ENCODE peak calls at places on chromosomes 1 and 21, in four cellular contexts. One of them, this sample, is unnamed. For H3K79me2, the result is how much of the 10 kb centered on the place peaks cover.

GRCh38 chr1:115476616-115477015 is 138.6 kb upstream of the NGF start:
- DNase-seq in astrocyte: no peak
- DNase-seq in mesendoderm: peak
- DNase-seq in endothelial cell of umbilical vein: no peak
- DNase-seq in this sample: no peak

GRCh38 chr1:118335372-118335771 is 150.3 kb upstream of the SPAG17 start:
- DNase-seq in endothelial cell of umbilical vein: no peak
- DNase-seq in astrocyte: peak
- DNase-seq in mesendoderm: no peak
- DNase-seq in this sample: no peak

GRCh38 chr1:118317836-118318614 is 133.0 kb upstream of the SPAG17 start:
- DNase-seq in astrocyte: no peak
- DNase-seq in endothelial cell of umbilical vein: no peak
- DNase-seq in mesendoderm: peak
- DNase-seq in this sample: no peak

GRCh38 chr1:117093870-117094621 is 27.5 kb downstream of the TRIM45 start:
- DNase-seq in endothelial cell of umbilical vein: peak
- DNase-seq in astrocyte: peak
- DNase-seq in mesendoderm: peak
- DNase-seq in this sample: peak

GRCh38 chr1:37865348-37866119 is 6.1 kb upstream of the MTF1 start:
- DNase-seq in endothelial cell of umbilical vein: no peak
- DNase-seq in mesendoderm: no peak
- DNase-seq in astrocyte: peak
- DNase-seq in this sample: no peak

GRCh38 chr1:106944721-106945120 is 111.8 kb upstream of the PRMT6 start:
- DNase-seq in endothelial cell of umbilical vein: no peak
- DNase-seq in astrocyte: no peak
- DNase-seq in mesendoderm: peak
- DNase-seq in this sample: peak

GRCh38 chr1:112674986-112675727 is 698 bp downstream of the MOV10 start:
- DNase-seq in astrocyte: peak
- DNase-seq in endothelial cell of umbilical vein: peak
- DNase-seq in mesendoderm: peak
- DNase-seq in this sample: peak

GRCh38 chr1:218837051-218837450 is 336.6 kb upstream of the LYPLAL1 start:
- DNase-seq in endothelial cell of umbilical vein: no peak
- DNase-seq in mesendoderm: no peak
- DNase-seq in astrocyte: no peak
- DNase-seq in this sample: no peak

GRCh38 chr1:28087614-28088167 is 719 bp downstream of the EYA3 start:
- DNase-seq in endothelial cell of umbilical vein: peak
- DNase-seq in mesendoderm: peak
- DNase-seq in astrocyte: peak
- DNase-seq in this sample: peak

GRCh38 chr1:147897030-147897756 is 5.4 kb upstream of the GJA8 start:
- DNase-seq in astrocyte: no peak
- DNase-seq in endothelial cell of umbilical vein: no peak
- DNase-seq in mesendoderm: no peak
- DNase-seq in this sample: peak

GRCh38 chr1:226609836-226610455 is 61.4 kb downstream of the STUM start:
- DNase-seq in mesendoderm: no peak
- DNase-seq in astrocyte: no peak
- DNase-seq in endothelial cell of umbilical vein: no peak
- DNase-seq in this sample: no peak

GRCh38 chr1:239287296-239287695 is 99.1 kb upstream of the CHRM3 start:
- DNase-seq in endothelial cell of umbilical vein: no peak
- DNase-seq in astrocyte: no peak
- DNase-seq in mesendoderm: peak
- DNase-seq in this sample: peak

GRCh38 chr1:71651229-71651628 is 570.4 kb upstream of the ZRANB2 start:
- DNase-seq in astrocyte: no peak
- DNase-seq in mesendoderm: no peak
- DNase-seq in endothelial cell of umbilical vein: no peak
- DNase-seq in this sample: no peak

GRCh38 chr1:233518344-233518743 is 95.6 kb upstream of the KCNK1 start:
- DNase-seq in mesendoderm: peak
- DNase-seq in endothelial cell of umbilical vein: no peak
- DNase-seq in astrocyte: no peak
- DNase-seq in this sample: peak

GRCh38 chr1:52140633-52141512 is 1.0 kb upstream of the ZFYVE9 start:
- DNase-seq in endothelial cell of umbilical vein: peak
- DNase-seq in astrocyte: no peak
- DNase-seq in mesendoderm: no peak
- DNase-seq in this sample: no peak

GRCh38 chr1:62391369-62391971 is 45.4 kb upstream of the USP1 start:
- DNase-seq in endothelial cell of umbilical vein: peak
- DNase-seq in mesendoderm: peak
- DNase-seq in astrocyte: no peak
- DNase-seq in this sample: peak

GRCh38 chr1:30883389-30884172 is 25.0 kb downstream of the SDC3 start:
- DNase-seq in astrocyte: no peak
- DNase-seq in endothelial cell of umbilical vein: no peak
- DNase-seq in mesendoderm: no peak
- DNase-seq in this sample: no peak

GRCh38 chr1:168861421-168862023 is 132.5 kb upstream of the DPT start:
- DNase-seq in astrocyte: no peak
- DNase-seq in endothelial cell of umbilical vein: no peak
- DNase-seq in mesendoderm: no peak
- DNase-seq in this sample: no peak

GRCh38 chr1:227192163-227192562 is 126.1 kb downstream of the CDC42BPA start:
- DNase-seq in endothelial cell of umbilical vein: peak
- DNase-seq in mesendoderm: peak
- DNase-seq in astrocyte: peak
- DNase-seq in this sample: no peak

GRCh38 chr1:36163426-36163825 is 7.5 kb downstream of the MAP7D1 start:
- DNase-seq in astrocyte: no peak
- DNase-seq in mesendoderm: no peak
- DNase-seq in endothelial cell of umbilical vein: no peak
- DNase-seq in this sample: no peak
- H3K79me2 ChIP-seq in astrocyte: half or more
- H3K79me2 ChIP-seq in mesendoderm: half or more
- H3K79me2 ChIP-seq in endothelial cell of umbilical vein: half or more
- H3K79me2 ChIP-seq in this sample: half or more

DNA sequence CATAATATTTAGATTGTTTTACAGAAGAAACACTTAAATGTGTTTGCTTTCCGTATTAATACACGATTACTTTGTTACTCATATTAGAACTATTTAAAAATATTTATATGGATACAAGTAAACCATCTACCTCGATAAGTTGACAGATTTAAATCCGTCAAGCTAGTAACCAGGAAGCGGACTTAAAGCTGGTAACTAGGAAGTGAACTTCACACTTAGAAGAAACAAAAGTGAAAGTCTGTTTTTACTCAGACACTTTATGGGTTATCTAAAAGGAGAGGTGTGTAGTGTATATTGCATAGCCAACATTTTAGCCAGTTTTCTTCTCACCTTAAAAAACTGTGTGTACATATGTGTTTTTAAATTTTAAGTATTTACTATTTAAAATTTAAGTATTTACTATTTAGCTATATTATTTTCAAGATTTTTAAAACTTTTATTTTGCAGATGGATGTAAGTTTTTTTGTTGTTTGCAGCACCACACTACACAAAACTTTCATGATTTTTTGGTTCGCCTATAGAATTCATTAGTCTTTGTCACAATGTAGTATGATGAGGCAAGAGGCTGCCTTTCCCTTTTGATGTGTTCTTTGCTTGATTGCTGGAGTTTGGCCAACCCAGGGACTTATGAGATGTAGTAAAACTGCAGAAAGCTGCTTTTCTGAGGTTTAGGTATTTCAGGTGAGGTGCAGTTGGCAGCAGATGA is 2.7 kb downstream of the USP25 start:
- DNase-seq in endothelial cell of umbilical vein: peak
- DNase-seq in mesendoderm: no peak
- DNase-seq in astrocyte: no peak
- DNase-seq in this sample: no peak
- H3K79me2 ChIP-seq in endothelial cell of umbilical vein: half or more
- H3K79me2 ChIP-seq in mesendoderm: under half
- H3K79me2 ChIP-seq in astrocyte: half or more
- H3K79me2 ChIP-seq in this sample: half or more

DNA sequence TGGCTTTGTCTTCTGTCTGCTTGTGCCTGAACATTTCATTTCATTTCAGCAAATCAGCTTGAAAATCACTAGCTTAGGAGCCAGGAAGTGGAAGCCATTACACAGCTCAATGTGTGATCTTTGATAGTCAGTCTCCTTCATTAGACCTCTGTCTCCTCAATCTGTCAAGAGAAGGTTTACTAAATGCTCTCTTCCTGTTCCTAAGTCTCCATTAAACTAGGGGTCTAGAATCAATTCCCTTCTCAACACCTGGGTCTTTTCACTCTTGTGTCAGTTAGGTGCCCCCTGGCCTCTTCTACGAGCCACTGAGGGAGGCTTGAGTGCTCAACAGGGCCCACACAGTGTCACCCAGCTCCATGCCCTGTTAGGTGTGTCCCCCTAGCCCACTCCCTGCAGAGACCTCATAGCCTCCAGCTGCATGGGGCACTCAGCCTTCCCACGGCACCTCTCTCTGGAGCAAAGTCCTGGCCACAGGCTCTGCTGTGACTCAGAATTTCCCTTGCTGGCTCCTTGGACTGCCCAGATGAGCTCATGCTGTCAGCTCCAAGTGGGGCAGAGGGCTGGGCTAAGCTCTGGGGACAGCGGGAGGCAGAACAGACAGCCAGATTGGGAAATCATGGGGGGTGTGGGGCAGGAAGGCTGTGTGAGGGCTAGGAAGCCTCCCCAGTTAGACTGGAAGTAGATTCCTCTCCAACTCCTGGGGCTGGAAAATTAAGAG is 115.7 kb upstream of the IPO9 start:
- DNase-seq in astrocyte: peak
- DNase-seq in endothelial cell of umbilical vein: peak
- DNase-seq in mesendoderm: peak
- DNase-seq in this sample: no peak
- H3K79me2 ChIP-seq in astrocyte: half or more
- H3K79me2 ChIP-seq in endothelial cell of umbilical vein: under half
- H3K79me2 ChIP-seq in mesendoderm: under half
- H3K79me2 ChIP-seq in this sample: under half

GRCh38 chr1:204841316-204841715 is 29.3 kb upstream of the NFASC start:
- DNase-seq in mesendoderm: no peak
- DNase-seq in endothelial cell of umbilical vein: no peak
- DNase-seq in astrocyte: no peak
- DNase-seq in this sample: no peak

GRCh38 chr1:204836856-204837255 is 33.8 kb upstream of the NFASC start:
- DNase-seq in mesendoderm: no peak
- DNase-seq in endothelial cell of umbilical vein: no peak
- DNase-seq in astrocyte: peak
- DNase-seq in this sample: no peak

GRCh38 chr1:204834752-204835151 is 35.9 kb upstream of the NFASC start:
- DNase-seq in endothelial cell of umbilical vein: no peak
- DNase-seq in mesendoderm: no peak
- DNase-seq in astrocyte: no peak
- DNase-seq in this sample: peak

GRCh38 chr1:204834329-204834728 is 36.3 kb upstream of the NFASC start:
- DNase-seq in endothelial cell of umbilical vein: no peak
- DNase-seq in astrocyte: no peak
- DNase-seq in mesendoderm: no peak
- DNase-seq in this sample: peak

GRCh38 chr1:204837440-204838084 is 33.1 kb upstream of the NFASC start:
- DNase-seq in endothelial cell of umbilical vein: peak
- DNase-seq in astrocyte: peak
- DNase-seq in mesendoderm: peak
- DNase-seq in this sample: peak
- H3K79me2 ChIP-seq in endothelial cell of umbilical vein: under half
- H3K79me2 ChIP-seq in astrocyte: under half
- H3K79me2 ChIP-seq in mesendoderm: under half
- H3K79me2 ChIP-seq in this sample: under half

GRCh38 chr1:157359309-157360020 is 192.8 kb downstream of the FCRL5 start:
- DNase-seq in mesendoderm: no peak
- DNase-seq in astrocyte: no peak
- DNase-seq in endothelial cell of umbilical vein: no peak
- DNase-seq in this sample: no peak

GRCh38 chr1:157360021-157360390 is 192.3 kb downstream of the FCRL5 start:
- DNase-seq in endothelial cell of umbilical vein: no peak
- DNase-seq in astrocyte: no peak
- DNase-seq in mesendoderm: no peak
- DNase-seq in this sample: no peak

GRCh38 chr1:157353546-157353945 is 198.8 kb downstream of the FCRL5 start:
- DNase-seq in astrocyte: no peak
- DNase-seq in endothelial cell of umbilical vein: no peak
- DNase-seq in mesendoderm: no peak
- DNase-seq in this sample: no peak

GRCh38 chr1:157356611-157357010 is 195.7 kb downstream of the FCRL5 start:
- DNase-seq in endothelial cell of umbilical vein: no peak
- DNase-seq in mesendoderm: no peak
- DNase-seq in astrocyte: no peak
- DNase-seq in this sample: no peak

GRCh38 chr1:157357111-157357510 is 195.2 kb downstream of the FCRL5 start:
- DNase-seq in mesendoderm: no peak
- DNase-seq in astrocyte: no peak
- DNase-seq in endothelial cell of umbilical vein: no peak
- DNase-seq in this sample: no peak
- H3K79me2 ChIP-seq in mesendoderm: under half
- H3K79me2 ChIP-seq in astrocyte: under half
- H3K79me2 ChIP-seq in endothelial cell of umbilical vein: under half
- H3K79me2 ChIP-seq in this sample: under half

GRCh38 chr1:42290130-42290529 is 44.9 kb downstream of the FOXJ3 start:
- DNase-seq in mesendoderm: no peak
- DNase-seq in endothelial cell of umbilical vein: no peak
- DNase-seq in astrocyte: peak
- DNase-seq in this sample: no peak
- H3K79me2 ChIP-seq in mesendoderm: under half
- H3K79me2 ChIP-seq in endothelial cell of umbilical vein: under half
- H3K79me2 ChIP-seq in astrocyte: half or more
- H3K79me2 ChIP-seq in this sample: half or more

GRCh38 chr1:25902462-25902861 is 3.8 kb downstream of the STMN1 start:
- DNase-seq in mesendoderm: no peak
- DNase-seq in endothelial cell of umbilical vein: no peak
- DNase-seq in astrocyte: no peak
- DNase-seq in this sample: no peak

GRCh38 chr1:25897754-25898153 is 8.5 kb downstream of the STMN1 start:
- DNase-seq in endothelial cell of umbilical vein: no peak
- DNase-seq in astrocyte: no peak
- DNase-seq in mesendoderm: no peak
- DNase-seq in this sample: no peak

GRCh38 chr1:25898223-25899015 is 7.8 kb downstream of the STMN1 start:
- DNase-seq in mesendoderm: no peak
- DNase-seq in astrocyte: no peak
- DNase-seq in endothelial cell of umbilical vein: no peak
- DNase-seq in this sample: no peak

GRCh38 chr1:25899792-25900191 is 6.4 kb downstream of the STMN1 start:
- DNase-seq in astrocyte: no peak
- DNase-seq in endothelial cell of umbilical vein: no peak
- DNase-seq in mesendoderm: no peak
- DNase-seq in this sample: no peak

DNA sequence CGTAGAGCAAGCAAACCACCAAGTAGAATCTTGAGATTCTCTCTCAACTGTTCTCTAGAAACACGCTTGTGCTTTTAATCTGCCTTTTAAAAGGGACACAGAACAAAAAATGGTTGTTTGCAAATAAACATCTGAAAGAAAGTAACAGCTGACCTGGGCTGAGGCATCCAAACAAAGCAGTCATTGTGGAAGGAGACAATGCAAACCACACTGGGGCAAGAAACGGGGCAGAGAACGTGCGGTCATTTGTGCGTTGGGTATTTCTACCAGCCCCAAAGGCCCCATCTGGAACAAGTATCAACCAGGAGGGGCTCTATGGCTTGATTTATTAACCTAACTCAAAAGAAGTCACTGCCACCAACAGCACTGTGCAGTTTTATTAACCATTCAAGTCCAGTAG is 6.0 kb downstream of the STMN1 start:
- DNase-seq in endothelial cell of umbilical vein: no peak
- DNase-seq in mesendoderm: no peak
- DNase-seq in astrocyte: no peak
- DNase-seq in this sample: peak
- H3K79me2 ChIP-seq in endothelial cell of umbilical vein: under half
- H3K79me2 ChIP-seq in mesendoderm: under half
- H3K79me2 ChIP-seq in astrocyte: half or more
- H3K79me2 ChIP-seq in this sample: half or more